ENCODE peak calls at places on chromosomes 12 and 14, in nine cellular contexts. I is T-helper 2 cell; M is AG04450; R is Calu3; X is activated CD8-positive, alpha-beta memory T cell treated with anti-CD3 and anti-CD28 coated beads, Interleukin-2, amount 10 ng/mL, durations not matched to agents 7 days and 5 days; F is astrocyte of the spinal cord; J is endodermal cell; D is caudate nucleus; P is NCI-H226. H is an unnamed sample.

GRCh38 chr14:61493996-61494395 is 172.6 kb downstream of the PRKCH start:
- DNase-seq in F (no peak), X (no peak), J (no peak), M (no peak), I (no peak), R (no peak), P (no peak), D (no peak), H (no peak)

GRCh38 chr14:71721791-71722190 is 210.4 kb upstream of the RGS6 start:
- DNase-seq in R (no peak), X (no peak), I (no peak), F (no peak), M (no peak), D (no peak), J (no peak), P (no peak), H (no peak)

GRCh38 chr12:25743679-25744078 is 190.6 kb upstream of the LMNTD1 start:
- DNase-seq in J (no peak), R (no peak), M (no peak), F (no peak), X (no peak), D (no peak), P (no peak), I (no peak), H (no peak)

GRCh38 chr12:118424883-118425282 is 48.5 kb downstream of the SUDS3 start:
- DNase-seq in D (no peak), I (no peak), X (no peak), J (no peak), P (no peak), M (no peak), F (no peak), R (no peak), H (no peak)

GRCh38 chr12:113850309-113851056 is 115.6 kb downstream of the RBM19 start:
- DNase-seq in J (no peak), I (no peak), P (no peak), D (no peak), R (no peak), X (no peak), F (peak; percentile 68), M (no peak), H (no peak)

GRCh38 chr14:45785240-45785639 is 532.2 kb upstream of the MIS18BP1 start:
- DNase-seq in D (no peak), R (no peak), F (no peak), J (no peak), M (no peak), I (no peak), X (no peak), P (no peak), H (no peak)

GRCh38 chr14:32370720-32371119 is 41.6 kb downstream of the AKAP6 start:
- DNase-seq in I (no peak), P (peak; percentile 72), M (peak; percentile 43), D (no peak), F (peak; percentile 80), R (no peak), J (no peak), X (no peak), H (no peak)

GRCh38 chr12:102602549-102602948 is 122.2 kb upstream of the IGF1 start:
- DNase-seq in R (no peak), P (no peak), I (no peak), F (no peak), X (no peak), M (no peak), D (no peak), J (no peak), H (no peak)

GRCh38 chr12:29589271-29589670 is 91.8 kb upstream of the OVCH1 start:
- DNase-seq in R (no peak), F (no peak), P (no peak), M (peak; percentile 44), X (no peak), D (no peak), J (no peak), I (no peak), H (no peak)

GRCh38 chr14:61429316-61429715 is 107.9 kb downstream of the PRKCH start:
- DNase-seq in X (no peak), M (no peak), J (no peak), I (no peak), F (no peak), P (no peak), D (no peak), R (no peak), H (no peak)